ENCODE peak calls at places on chromosome 6, in five cellular contexts. R is dorsolateral prefrontal cortex; P is activated gamma-delta T cell treated with anti-CD3 and anti-CD28 coated beads, Interleukin-2, amount 50 U/mL, for 16 hours; T is fibroblast of lung; G is D341Med. F is an unnamed sample.

GRCh38 chr6:14278000-14278399 is 160.4 kb downstream of the CD83 start:
- DNase-seq in R (no peak), P (no peak), T (peak), G (no peak), F (no peak)

GRCh38 chr6:68559052-68559451 is 76.0 kb upstream of the ADGRB3 start:
- DNase-seq in R (no peak), P (no peak), T (no peak), G (peak), F (no peak)

GRCh38 chr6:31128093-31128676 is 7.9 kb upstream of the CDSN start:
- DNase-seq in R (no peak), P (peak), T (no peak), G (peak), F (peak)

GRCh38 chr6:42777126-42777822 is 4.6 kb upstream of the BICRAL start:
- DNase-seq in R (no peak), P (no peak), T (peak), G (no peak), F (no peak)

GRCh38 chr6:25504661-25505060 is 147.4 kb upstream of the SCGN start:
- DNase-seq in R (no peak), P (no peak), T (peak), G (no peak), F (no peak)

GRCh38 chr6:111997078-111997862 is 56.6 kb upstream of the CCN6 start:
- DNase-seq in R (peak), P (peak), T (peak), G (peak), F (peak)

GRCh38 chr6:142851601-142852000 is 93.4 kb downstream of the HIVEP2 start:
- DNase-seq in R (no peak), P (no peak), T (no peak), G (no peak), F (no peak)

GRCh38 chr6:97437087-97437486 is 154.1 kb upstream of the MMS22L start:
- DNase-seq in R (no peak), P (no peak), T (peak), G (peak), F (peak)

GRCh38 chr6:11093065-11093590 is 506 bp upstream of the SMIM13 start:
- DNase-seq in R (no peak), P (no peak), T (peak), G (no peak), F (peak)

GRCh38 chr6:79077680-79078056 is 386 bp downstream of the PHIP start:
- DNase-seq in R (no peak), P (no peak), T (no peak), G (peak), F (no peak)

GRCh38 chr6:75602164-75602896 is 650 bp downstream of the SENP6 start:
- DNase-seq in R (peak), P (peak), T (peak), G (peak), F (peak)

GRCh38 chr6:43334466-43335095 is 26.0 kb upstream of the CRIP3 start:
- DNase-seq in R (no peak), P (no peak), T (peak), G (peak), F (no peak)

GRCh38 chr6:37882724-37883413 is 63.3 kb downstream of the ZFAND3 start:
- DNase-seq in R (no peak), P (no peak), T (peak), G (no peak), F (no peak)

GRCh38 chr6:151300267-151300930 is 60.6 kb downstream of the AKAP12 start:
- DNase-seq in R (no peak), P (no peak), T (no peak), G (no peak), F (no peak)

GRCh38 chr6:131876545-131876944 is 68.7 kb downstream of the ENPP1 start:
- DNase-seq in R (no peak), P (no peak), T (no peak), G (no peak), F (no peak)

GRCh38 chr6:167742719-167743303 is 83.9 kb upstream of the AFDN start:
- DNase-seq in R (no peak), P (no peak), T (no peak), G (no peak), F (no peak)

GRCh38 chr6:36679043-36679821 is 718 bp downstream of the CDKN1A start:
- DNase-seq in R (peak), P (no peak), T (peak), G (peak), F (no peak)

GRCh38 chr6:17042422-17043147 is 59.3 kb upstream of the STMND1 start:
- DNase-seq in R (peak), P (no peak), T (peak), G (peak), F (peak)

GRCh38 chr6:79946242-79946641 is 1.1 kb downstream of the ELOVL4 start:
- DNase-seq in R (no peak), P (no peak), T (peak), G (peak), F (no peak)

GRCh38 chr6:96611342-96611964 is 48.5 kb downstream of the FHL5 start:
- DNase-seq in R (no peak), P (no peak), T (no peak), G (no peak), F (no peak)

GRCh38 chr6:39464067-39464466 is 141.6 kb upstream of the KCNK16 start:
- DNase-seq in R (no peak), P (no peak), T (no peak), G (no peak), F (no peak)

GRCh38 chr6:154331750-154332149 is 24.9 kb downstream of the IPCEF1 start:
- DNase-seq in R (no peak), P (no peak), T (no peak), G (no peak), F (no peak)

GRCh38 chr6:139436521-139437348 is 62.3 kb upstream of the CITED2 start:
- DNase-seq in R (no peak), P (no peak), T (peak), G (no peak), F (no peak)

GRCh38 chr6:328184-328670 is 35.9 kb downstream of the DUSP22 start:
- DNase-seq in R (no peak), P (no peak), T (peak), G (no peak), F (no peak)

GRCh38 chr6:97586344-97586743 is 303.3 kb upstream of the MMS22L start:
- DNase-seq in R (no peak), P (no peak), T (peak), G (peak), F (no peak)

F was measured in frontal cortex.